ENCODE peak calls at places on chromosome 10, in seven cellular contexts. U is stimulated activated naive CD8-positive, alpha-beta T cell treated with anti-CD3 and anti-CD28 coated beads, Interleukin-15, Interleukin-2, amounts not matched to agents 100 U/mL and 50 U/mL, for 24 hours; J is effector memory CD8-positive, alpha-beta T cell; S is epithelial cell of prostate; E is Panc1; D is cardiac muscle cell; T is NCI-H1092 treated with DMSO at 0.1 percent for 48 hours. B is an unnamed sample.

GRCh38 chr10:132306341-132306685 is 1.4 kb downstream of the STK32C start:
- DNase-seq in J (no peak), D (no peak), T (no peak), E (no peak), U (no peak), S (no peak), B (no peak)

GRCh38 chr10:32990811-32991210 is 32.8 kb upstream of the ITGB1 start:
- DNase-seq in J (no peak), E (no peak), S (no peak), U (no peak), D (no peak), T (no peak), B (no peak)

GRCh38 chr10:33005322-33006282 is 47.6 kb upstream of the ITGB1 start:
- DNase-seq in U (peak), S (peak), T (peak), E (peak), D (peak), J (peak), B (no peak)

GRCh38 chr10:123782549-123782948 is 109.1 kb downstream of the CPXM2 start:
- DNase-seq in J (no peak), E (no peak), T (no peak), U (no peak), S (no peak), D (no peak), B (no peak)

GRCh38 chr10:27100800-27101347 is 580 bp upstream of the ANKRD26 start:
- DNase-seq in E (no peak), J (no peak), T (peak), U (peak), D (no peak), S (no peak), B (no peak)

GRCh38 chr10:36030516-36030915 is 388.4 kb upstream of the FZD8 start:
- DNase-seq in E (no peak), U (no peak), S (no peak), T (no peak), D (no peak), J (no peak), B (no peak)

GRCh38 chr10:50576245-50576815 is 47.4 kb downstream of the SGMS1 start:
- DNase-seq in E (no peak), T (no peak), D (no peak), J (no peak), S (no peak), U (no peak), B (no peak)

GRCh38 chr10:114271779-114272167 is 32.7 kb downstream of the VWA2 start:
- DNase-seq in S (peak), J (no peak), U (no peak), E (peak), D (no peak), T (no peak), B (peak)

GRCh38 chr10:132834891-132835847 is 49.2 kb upstream of the NKX6-2 start:
- DNase-seq in E (no peak), T (no peak), D (no peak), J (no peak), U (no peak), S (no peak), B (no peak)

GRCh38 chr10:89502556-89502955 is 32.8 kb downstream of the SLC16A12 start:
- DNase-seq in T (no peak), E (no peak), D (no peak), U (no peak), J (no peak), S (peak), B (no peak)